ENCODE peak calls at places on chromosome 19, in seven cellular contexts. T is neuronal stem cell; C is Peyer's patch; L is left lung; Q is CD4-positive, alpha-beta memory T cell; B is adrenal gland; V is uterus. D is an unnamed sample. For H3K9me3, the result is how much of the 10 kb centered on the place peaks cover.

GRCh38 chr19:45499196-45500180 is 1.2 kb downstream of the PPM1N start:
- DNase-seq in B (peak), C (peak), L (no peak), Q (peak), T (peak), V (no peak), D (peak)

GRCh38 chr19:33802001-33802400 is 5.3 kb downstream of the KCTD15 start:
- DNase-seq in L (no peak), V (no peak), B (no peak), T (no peak), C (no peak), Q (no peak), D (no peak)

GRCh38 chr19:28634031-28634328 is 579.0 kb downstream of the UQCRFS1 start:
- DNase-seq in Q (no peak), B (no peak), C (no peak), T (no peak), L (no peak), V (no peak), D (no peak)

GRCh38 chr19:5615756-5616327 is 6.7 kb downstream of the SAFB2 start:
- DNase-seq in L (no peak), T (no peak), Q (no peak), B (no peak), C (no peak), V (no peak), D (no peak)

GRCh38 chr19:30054210-30054609 is 112.2 kb downstream of the URI1 start:
- DNase-seq in L (no peak), V (no peak), B (no peak), Q (no peak), T (no peak), C (no peak), D (no peak)

GRCh38 chr19:29563688-29564087 is 37.9 kb downstream of the VSTM2B start:
- DNase-seq in L (no peak), V (no peak), T (no peak), C (no peak), Q (no peak), B (no peak), D (no peak)

GRCh38 chr19:12985049-12985776 is 10.1 kb upstream of the NFIX start:
- DNase-seq in B (peak), L (no peak), C (peak), V (no peak), Q (no peak), T (no peak), D (peak)

GRCh38 chr19:5448374-5448773 is 6.8 kb upstream of the ZNRF4 start:
- DNase-seq in Q (no peak), V (no peak), C (no peak), B (no peak), L (no peak), T (no peak), D (no peak)

GRCh38 chr19:12364391-12365093 is 941 bp downstream of the ZNF442 start:
- DNase-seq in V (peak), L (peak), Q (no peak), B (no peak), C (no peak), T (no peak), D (peak)

GRCh38 chr19:53388168-53388567 is 6.8 kb upstream of the ZNF765 start:
- DNase-seq in B (no peak), C (no peak), L (no peak), Q (no peak), V (no peak), T (no peak), D (no peak)

GRCh38 chr19:5130371-5131030 is 161.6 kb downstream of the KDM4B start:
- DNase-seq in B (no peak), Q (peak), C (peak), L (no peak), T (no peak), V (no peak), D (no peak)

GRCh38 chr19:10142701-10143375 is 23.1 kb upstream of the EIF3G start:
- DNase-seq in T (no peak), B (no peak), Q (peak), C (peak), L (no peak), V (no peak), D (no peak)

GRCh38 chr19:31319465-31319864 is 29.8 kb downstream of the TSHZ3 start:
- DNase-seq in T (no peak), L (no peak), B (no peak), Q (no peak), V (no peak), C (no peak), D (no peak)

GRCh38 chr19:43905897-43906296 is 29.2 kb downstream of the ZNF45 start:
- DNase-seq in C (no peak), Q (no peak), B (no peak), T (no peak), V (no peak), L (no peak), D (no peak)
- H3K9me3 ChIP-seq in C (under half), Q (under half), B (half or more), T (under half), V (under half), L (half or more), D (under half)

DNA sequence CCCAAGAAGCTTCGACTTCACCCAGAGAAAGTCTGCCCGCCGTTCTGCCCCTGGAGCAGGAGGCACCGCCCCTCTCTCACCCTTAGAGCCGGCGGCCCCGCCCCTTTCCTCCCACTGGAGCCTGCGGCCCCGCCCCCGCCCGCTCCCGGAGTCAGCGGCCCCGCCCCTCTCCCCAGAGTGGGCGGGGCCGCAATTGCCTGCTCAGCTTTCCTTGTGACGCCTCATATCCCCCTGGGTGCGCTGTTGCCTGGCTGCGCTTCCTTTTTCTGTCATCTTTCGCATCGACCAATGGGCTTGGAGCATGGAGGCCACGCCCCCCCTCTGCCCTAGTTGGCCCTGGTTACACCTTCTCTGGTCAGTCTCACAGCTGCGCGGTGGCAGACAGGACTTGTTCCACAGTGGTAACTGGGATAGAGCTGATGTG is 38.2 kb upstream of the ZNF492 start:
- DNase-seq in L (no peak), Q (no peak), V (peak), B (no peak), C (no peak), T (no peak), D (no peak)
- H3K9me3 ChIP-seq in L (half or more), Q (under half), V (under half), B (under half), C (under half), T (under half), D (under half)

GRCh38 chr19:14840206-14840605 is 5.2 kb upstream of the OR7A5 start:
- DNase-seq in L (no peak), Q (no peak), B (no peak), C (no peak), V (no peak), T (no peak), D (no peak)
- H3K9me3 ChIP-seq in L (under half), Q (under half), B (under half), C (under half), V (under half), T (under half), D (under half)

GRCh38 chr19:729564-730381 is 21.0 kb downstream of the PALM start:
- DNase-seq in V (no peak), C (no peak), T (no peak), Q (peak), B (no peak), L (no peak), D (no peak)

GRCh38 chr19:730382-730668 is 20.6 kb upstream of the MISP start:
- DNase-seq in V (no peak), Q (no peak), L (no peak), B (no peak), C (no peak), T (no peak), D (no peak)

GRCh38 chr19:728011-728410 is 19.3 kb downstream of the PALM start:
- DNase-seq in L (no peak), T (no peak), Q (no peak), V (peak), C (no peak), B (peak), D (peak)

GRCh38 chr19:725461-726089 is 16.8 kb downstream of the PALM start:
- DNase-seq in Q (no peak), T (no peak), B (no peak), V (no peak), C (no peak), L (no peak), D (no peak)

DNA sequence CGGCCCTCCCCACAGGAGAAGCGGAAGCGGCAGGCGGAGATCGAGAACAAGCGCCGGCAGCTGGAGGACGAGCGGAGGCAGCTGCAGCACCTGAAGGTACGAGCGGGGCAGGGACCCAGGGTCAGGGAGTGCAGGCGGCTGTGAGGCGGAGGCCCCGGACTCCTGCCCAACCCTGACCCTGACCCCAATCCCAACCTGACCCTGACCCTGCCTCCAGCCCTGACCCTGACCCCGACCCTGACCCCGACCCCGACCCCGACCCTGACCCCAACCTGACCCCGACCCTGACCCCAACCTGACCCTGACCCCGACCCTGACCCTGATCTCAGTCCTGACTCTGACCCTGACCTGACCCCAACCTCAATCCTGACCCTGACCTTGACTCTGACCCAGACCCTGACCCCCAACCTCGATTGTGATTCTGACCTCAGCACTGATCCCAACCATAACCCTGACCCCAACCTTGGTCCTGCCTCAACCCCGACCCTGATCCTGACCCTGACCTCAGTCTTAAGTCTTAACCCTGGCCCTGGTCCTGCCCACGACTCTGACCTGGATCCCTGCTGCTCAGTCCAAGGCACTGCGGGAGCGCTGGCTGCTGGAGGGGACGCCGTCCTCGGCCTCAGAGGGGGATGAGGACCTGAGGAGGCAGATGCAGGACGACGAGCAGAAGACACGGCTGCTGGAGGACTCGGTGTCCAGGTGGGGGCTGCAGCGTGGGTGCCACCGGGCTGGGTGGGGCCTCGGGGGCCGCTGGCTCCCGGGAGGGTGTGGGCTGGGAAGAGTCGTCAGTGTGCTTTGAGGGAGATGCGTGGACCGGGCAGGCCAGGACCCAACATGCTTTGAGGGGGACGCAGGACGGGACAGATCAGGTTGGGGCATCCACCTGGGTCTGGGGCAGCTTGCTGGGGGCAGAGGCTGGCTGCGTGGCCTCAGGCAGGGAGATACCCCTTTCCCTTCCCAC is 18.5 kb downstream of the PALM start:
- DNase-seq in C (no peak), Q (no peak), V (no peak), B (no peak), L (no peak), T (no peak), D (no peak)
- H3K9me3 ChIP-seq in C (under half), Q (under half), V (under half), B (under half), L (under half), T (under half), D (under half)

DNA sequence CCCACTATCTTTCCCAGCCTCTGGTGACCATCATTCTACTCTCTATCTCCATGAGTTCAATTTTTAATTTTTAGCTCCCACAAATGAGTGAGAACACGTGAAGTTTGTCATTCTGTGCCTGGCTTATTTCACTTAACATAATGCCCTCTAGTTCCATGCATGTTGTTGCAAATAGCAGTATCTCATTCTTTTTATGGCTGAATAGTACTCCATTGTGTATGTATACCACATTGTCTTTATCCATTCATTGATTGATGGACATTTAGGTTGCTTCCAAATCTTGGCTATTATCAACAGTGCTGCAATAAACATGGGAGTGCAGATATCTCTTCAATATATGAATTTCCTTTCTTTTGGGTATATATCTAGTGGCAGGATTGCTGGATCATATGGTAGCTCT is 22.9 kb upstream of the ZFP82 start:
- DNase-seq in Q (no peak), V (no peak), T (no peak), L (no peak), C (no peak), B (no peak), D (no peak)
- H3K9me3 ChIP-seq in Q (under half), V (under half), T (under half), L (half or more), C (under half), B (under half), D (under half)

D was measured in SJCRH30.